ENCODE peak calls at places on chromosomes 2 and 18, in four cellular contexts. E is IMR-90, V is OCI-LY7, W is BE2C. Q is an unnamed sample.

GRCh38 chr2:59790186-59791142 is 763.0 kb downstream of the BCL11A start:
- DNase-seq in E (no peak), W (no peak), V (no peak), Q (no peak)

GRCh38 chr2:40225670-40226069 is 226.2 kb downstream of the SLC8A1 start:
- DNase-seq in E (no peak), V (no peak), W (no peak), Q (no peak)

GRCh38 chr2:227821043-227821942 is 7.7 kb downstream of the CCL20 start:
- DNase-seq in W (no peak), V (no peak), E (no peak), Q (no peak)

GRCh38 chr18:55839350-55839749 is 251.4 kb upstream of the TCF4 start:
- DNase-seq in W (no peak), V (no peak), E (peak; percentile 75), Q (no peak)

GRCh38 chr2:16495812-16496211 is 169.8 kb downstream of the CYRIA start:
- DNase-seq in W (no peak), E (no peak), V (no peak), Q (no peak)

GRCh38 chr2:69188174-69188900 is 175.4 kb downstream of the ANTXR1 start:
- DNase-seq in V (no peak), E (no peak), W (peak; percentile 44), Q (no peak)

GRCh38 chr2:64932327-64933216 is 56.6 kb upstream of the SLC1A4 start:
- DNase-seq in V (peak; percentile 81), E (no peak), W (no peak), Q (no peak)

GRCh38 chr2:68643011-68643873 is at the start of gene PROKR1:
- DNase-seq in W (peak; percentile 36), V (no peak), E (no peak), Q (peak; percentile 50)

GRCh38 chr18:75089748-75090327 is 119.1 kb downstream of the PTGR3 start:
- DNase-seq in W (no peak), V (no peak), E (no peak), Q (no peak)

GRCh38 chr2:8135051-8135675 is 546.7 kb upstream of the ID2 start:
- DNase-seq in E (no peak), V (no peak), W (no peak), Q (no peak)

GRCh38 chr2:228039752-228040534 is 141.5 kb downstream of the SPHKAP start:
- DNase-seq in E (no peak), V (peak; percentile 36), W (no peak), Q (no peak)

GRCh38 chr2:241443486-241444223 is 64.7 kb downstream of the STK25 start:
- DNase-seq in V (peak; percentile 90), W (peak; percentile 34), E (peak; percentile 57), Q (peak; percentile 50)

GRCh38 chr18:9914584-9915290 is 921 bp downstream of the VAPA start:
- DNase-seq in W (peak; percentile 54), V (peak; percentile 69), E (peak; percentile 84), Q (peak; percentile 68)

GRCh38 chr18:39149211-39149806 is 1583.7 kb upstream of the CELF4 start:
- DNase-seq in W (no peak), E (no peak), V (peak; percentile 0), Q (no peak)
- H3K9me3 ChIP-seq in W (no peaks in the 10 kb centered on the region), E (peaks cover 5% of the 10 kb centered on the region), V (no peaks in the 10 kb centered on the region), Q (peaks cover 8% of the 10 kb centered on the region)

DNA sequence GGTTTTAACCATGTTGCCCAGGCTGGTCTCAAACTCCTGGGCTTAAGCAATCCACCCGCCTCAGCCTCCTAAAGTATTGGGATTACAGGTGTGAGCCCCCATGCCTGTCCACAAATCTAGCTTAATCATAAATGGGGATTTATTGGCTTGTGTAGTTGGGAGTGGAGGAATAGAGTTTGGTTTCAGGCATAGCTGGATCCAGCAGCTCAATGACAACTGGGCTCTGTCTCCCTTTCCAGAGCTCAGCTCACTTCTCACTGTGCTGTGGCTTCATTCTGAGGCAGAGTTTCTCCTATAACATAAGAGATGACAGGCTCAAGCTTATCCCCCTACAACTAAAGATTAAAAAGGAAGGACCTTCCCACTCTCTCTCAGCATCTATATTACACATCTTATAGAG is 280.2 kb downstream of the PTPRM start:
- DNase-seq in W (no peak), V (no peak), E (no peak), Q (no peak)
- H3K9me3 ChIP-seq in W (no peaks in the 10 kb centered on the region), V (no peaks in the 10 kb centered on the region), E (peaks cover 7% of the 10 kb centered on the region), Q (peaks cover 3% of the 10 kb centered on the region)

GRCh38 chr2:232097260-232097659 is 135.7 kb downstream of the DIS3L2 start:
- DNase-seq in W (no peak), V (no peak), E (no peak), Q (no peak)
- H3K9me3 ChIP-seq in W (no peaks in the 10 kb centered on the region), V (peaks cover 5% of the 10 kb centered on the region), E (no peaks in the 10 kb centered on the region), Q (no peaks in the 10 kb centered on the region)

DNA sequence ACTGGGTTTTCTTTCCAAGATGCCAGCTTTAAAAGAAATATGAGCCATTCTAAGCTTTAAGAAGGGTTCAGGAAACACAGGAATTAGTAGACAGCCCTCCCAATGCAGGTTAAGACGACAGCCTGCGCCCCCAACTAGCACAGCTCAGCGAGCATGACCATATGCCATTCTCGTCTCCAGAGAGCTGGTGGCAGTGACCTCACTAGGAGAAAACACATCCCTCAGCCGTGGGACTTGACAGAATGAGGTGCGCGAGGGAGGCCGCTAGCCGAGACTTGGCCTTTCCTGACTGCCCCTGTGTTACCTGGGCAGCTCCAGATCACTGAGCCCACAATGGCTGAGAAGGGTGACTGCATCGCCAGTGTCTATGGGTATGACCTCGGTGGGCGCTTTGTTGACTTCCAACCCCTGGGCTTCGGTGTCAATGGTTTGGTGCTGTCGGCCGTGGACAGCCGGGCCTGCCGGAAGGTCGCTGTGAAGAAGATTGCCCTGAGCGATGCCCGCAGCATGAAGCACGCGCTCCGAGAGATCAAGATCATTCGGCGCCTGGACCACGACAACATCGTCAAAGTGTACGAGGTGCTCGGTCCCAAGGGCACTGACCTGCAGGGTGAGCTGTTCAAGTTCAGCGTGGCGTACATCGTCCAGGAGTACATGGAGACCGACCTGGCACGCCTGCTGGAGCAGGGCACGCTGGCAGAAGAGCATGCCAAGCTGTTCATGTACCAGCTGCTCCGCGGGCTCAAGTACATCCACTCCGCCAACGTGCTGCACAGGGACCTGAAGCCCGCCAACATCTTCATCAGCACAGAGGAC is 103.9 kb downstream of the MAPK4 start:
- DNase-seq in V (no peak), W (no peak), E (no peak), Q (no peak)
- H3K9me3 ChIP-seq in V (no peaks in the 10 kb centered on the region), W (no peaks in the 10 kb centered on the region), E (peaks cover 5% of the 10 kb centered on the region), Q (peaks cover 10% of the 10 kb centered on the region)

GRCh38 chr2:99926986-99927385 is 215.4 kb downstream of the AFF3 start:
- DNase-seq in W (no peak), E (peak; percentile 87), V (no peak), Q (no peak)

GRCh38 chr2:99922664-99923063 is 219.7 kb downstream of the AFF3 start:
- DNase-seq in W (no peak), E (no peak), V (no peak), Q (no peak)

GRCh38 chr2:99925960-99926359 is 216.4 kb downstream of the AFF3 start:
- DNase-seq in E (peak; percentile 53), V (no peak), W (no peak), Q (no peak)

GRCh38 chr2:99933894-99934650 is 208.3 kb downstream of the AFF3 start:
- DNase-seq in E (no peak), V (no peak), W (no peak), Q (no peak)

GRCh38 chr2:99928472-99929053 is 213.8 kb downstream of the AFF3 start:
- DNase-seq in W (no peak), E (no peak), V (peak; percentile 27), Q (no peak)
- H3K9me3 ChIP-seq in W (no peaks in the 10 kb centered on the region), E (no peaks in the 10 kb centered on the region), V (no peaks in the 10 kb centered on the region), Q (no peaks in the 10 kb centered on the region)